ENCODE peak calls at places on chromosomes 11 and 22, in five cellular contexts. One of them, this sample, is unnamed.

GRCh38 chr22:21995660-21996059 is 13.1 kb upstream of the TOP3B start:
- DNase-seq in uterus: no peak
- DNase-seq in A673: no peak
- DNase-seq in adrenal gland: no peak
- DNase-seq in left ventricle myocardium inferior: no peak
- DNase-seq in this sample: no peak

GRCh38 chr11:119729581-119730346 is 764 bp upstream of the NECTIN1 start:
- DNase-seq in adrenal gland: peak
- DNase-seq in left ventricle myocardium inferior: peak
- DNase-seq in A673: peak
- DNase-seq in uterus: peak
- DNase-seq in this sample: no peak

GRCh38 chr11:132717824-132718223 is 814.5 kb downstream of the OPCML start:
- DNase-seq in left ventricle myocardium inferior: no peak
- DNase-seq in A673: no peak
- DNase-seq in uterus: no peak
- DNase-seq in adrenal gland: no peak
- DNase-seq in this sample: no peak

GRCh38 chr11:78822931-78823423 is 248.3 kb upstream of the NARS2 start:
- DNase-seq in A673: no peak
- DNase-seq in left ventricle myocardium inferior: peak
- DNase-seq in adrenal gland: no peak
- DNase-seq in uterus: no peak
- DNase-seq in this sample: no peak

GRCh38 chr11:116284930-116285329 is 487.9 kb downstream of the BUD13 start:
- DNase-seq in adrenal gland: no peak
- DNase-seq in uterus: no peak
- DNase-seq in left ventricle myocardium inferior: no peak
- DNase-seq in A673: no peak
- DNase-seq in this sample: no peak

GRCh38 chr11:8342821-8343681 is 79.4 kb upstream of the LMO1 start:
- DNase-seq in left ventricle myocardium inferior: no peak
- DNase-seq in A673: no peak
- DNase-seq in adrenal gland: no peak
- DNase-seq in uterus: no peak
- DNase-seq in this sample: no peak

GRCh38 chr11:69697489-69697843 is 6.4 kb downstream of the FGF19 start:
- DNase-seq in left ventricle myocardium inferior: no peak
- DNase-seq in uterus: no peak
- DNase-seq in adrenal gland: no peak
- DNase-seq in A673: no peak
- DNase-seq in this sample: no peak

GRCh38 chr11:90558328-90558865 is 335.5 kb upstream of the CHORDC1 start:
- DNase-seq in uterus: no peak
- DNase-seq in A673: no peak
- DNase-seq in adrenal gland: no peak
- DNase-seq in left ventricle myocardium inferior: no peak
- DNase-seq in this sample: no peak

GRCh38 chr11:8338138-8338537 is 74.5 kb upstream of the LMO1 start:
- DNase-seq in left ventricle myocardium inferior: peak
- DNase-seq in uterus: no peak
- DNase-seq in adrenal gland: peak
- DNase-seq in A673: peak
- DNase-seq in this sample: no peak

GRCh38 chr22:40764743-40765441 is 54.3 kb downstream of the SLC25A17 start:
- DNase-seq in left ventricle myocardium inferior: no peak
- DNase-seq in adrenal gland: no peak
- DNase-seq in uterus: no peak
- DNase-seq in A673: no peak
- DNase-seq in this sample: no peak

GRCh38 chr11:8683115-8683807 is 669 bp downstream of the RPL27A start:
- DNase-seq in A673: no peak
- DNase-seq in adrenal gland: no peak
- DNase-seq in uterus: no peak
- DNase-seq in left ventricle myocardium inferior: no peak
- DNase-seq in this sample: no peak

GRCh38 chr11:119419246-119419645 is 3.7 kb downstream of the THY1 start:
- DNase-seq in A673: no peak
- DNase-seq in left ventricle myocardium inferior: no peak
- DNase-seq in adrenal gland: no peak
- DNase-seq in uterus: no peak
- DNase-seq in this sample: no peak

GRCh38 chr11:27025312-27025955 is 15.2 kb upstream of the BBOX1 start:
- DNase-seq in adrenal gland: no peak
- DNase-seq in A673: no peak
- DNase-seq in left ventricle myocardium inferior: no peak
- DNase-seq in uterus: no peak
- DNase-seq in this sample: no peak

GRCh38 chr11:60118333-60118732 is 29.9 kb downstream of the MS4A2 start:
- DNase-seq in uterus: no peak
- DNase-seq in adrenal gland: no peak
- DNase-seq in A673: no peak
- DNase-seq in left ventricle myocardium inferior: no peak
- DNase-seq in this sample: no peak

GRCh38 chr22:41446057-41446501 is 522 bp downstream of the TOB2 start:
- DNase-seq in left ventricle myocardium inferior: peak
- DNase-seq in adrenal gland: peak
- DNase-seq in A673: peak
- DNase-seq in uterus: peak
- DNase-seq in this sample: no peak

GRCh38 chr11:61602775-61603569 is 22.1 kb upstream of the SYT7 start:
- DNase-seq in adrenal gland: no peak
- DNase-seq in A673: peak
- DNase-seq in uterus: peak
- DNase-seq in left ventricle myocardium inferior: peak
- DNase-seq in this sample: peak

GRCh38 chr11:8814923-8815240 is 96.1 kb upstream of the AKIP1 start:
- DNase-seq in left ventricle myocardium inferior: no peak
- DNase-seq in uterus: no peak
- DNase-seq in A673: no peak
- DNase-seq in adrenal gland: no peak
- DNase-seq in this sample: no peak

GRCh38 chr22:27512283-27512761 is 289.2 kb downstream of the MN1 start:
- DNase-seq in adrenal gland: peak
- DNase-seq in left ventricle myocardium inferior: peak
- DNase-seq in A673: no peak
- DNase-seq in uterus: peak
- DNase-seq in this sample: no peak

GRCh38 chr22:27507066-27507715 is 294.4 kb downstream of the MN1 start:
- DNase-seq in left ventricle myocardium inferior: no peak
- DNase-seq in A673: no peak
- DNase-seq in uterus: no peak
- DNase-seq in adrenal gland: no peak
- DNase-seq in this sample: no peak

GRCh38 chr22:27510024-27510423 is 291.5 kb downstream of the MN1 start:
- DNase-seq in adrenal gland: no peak
- DNase-seq in A673: no peak
- DNase-seq in left ventricle myocardium inferior: no peak
- DNase-seq in uterus: no peak
- DNase-seq in this sample: no peak

GRCh38 chr22:27507935-27508504 is 293.5 kb downstream of the MN1 start:
- DNase-seq in A673: no peak
- DNase-seq in uterus: no peak
- DNase-seq in adrenal gland: no peak
- DNase-seq in left ventricle myocardium inferior: no peak
- DNase-seq in this sample: no peak

DNA sequence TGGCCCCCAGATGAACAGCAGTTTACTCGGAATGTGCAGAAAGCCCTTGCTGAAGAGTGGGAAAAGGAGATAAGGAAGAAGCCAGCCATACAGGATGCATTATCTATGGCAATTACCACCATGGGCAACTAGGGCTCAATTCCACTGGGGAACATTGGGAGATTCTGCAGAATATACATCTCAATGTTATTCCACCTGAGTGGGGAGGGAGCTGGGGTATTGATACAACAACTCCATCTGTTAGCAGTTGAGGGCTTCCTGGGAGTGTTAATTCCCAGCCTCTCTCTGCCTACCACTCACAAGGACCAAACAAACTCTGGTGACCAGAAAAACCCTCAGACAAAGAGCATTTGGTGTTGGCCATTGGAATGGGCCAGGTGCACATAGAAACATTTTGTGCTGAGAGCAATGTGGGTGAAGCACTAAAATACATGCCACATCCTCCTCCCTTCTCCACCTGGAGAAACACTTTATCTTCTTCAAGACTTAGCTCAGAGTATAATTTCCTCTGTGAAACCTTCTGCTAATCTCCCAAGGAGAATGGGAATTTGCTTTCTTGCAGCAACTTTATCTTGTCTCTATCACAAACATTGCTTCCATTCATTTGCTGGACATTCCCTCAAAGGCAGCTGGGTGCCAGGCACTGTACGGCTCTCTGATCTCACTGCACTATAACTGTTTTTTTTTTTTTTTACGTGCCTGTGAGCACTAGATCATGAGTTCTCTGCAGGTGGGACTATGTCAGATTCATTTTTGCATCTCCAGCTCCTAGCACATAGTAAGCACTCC is 292.2 kb downstream of the MN1 start:
- DNase-seq in adrenal gland: no peak
- DNase-seq in A673: no peak
- DNase-seq in uterus: no peak
- DNase-seq in left ventricle myocardium inferior: no peak
- DNase-seq in this sample: no peak
- H3K4me3 ChIP-seq in adrenal gland: no peak
- H3K4me3 ChIP-seq in A673: no peak
- H3K4me3 ChIP-seq in uterus: no peak
- H3K4me3 ChIP-seq in left ventricle myocardium inferior: no peak
- H3K4me3 ChIP-seq in this sample: no peak

GRCh38 chr11:2902784-2903671 is 17.5 kb upstream of the CDKN1C start:
- DNase-seq in adrenal gland: no peak
- DNase-seq in A673: no peak
- DNase-seq in uterus: no peak
- DNase-seq in left ventricle myocardium inferior: no peak
- DNase-seq in this sample: no peak
- TF ChIP-seq CTCF in adrenal gland: no peak
- TF ChIP-seq CTCF in A673: no peak
- TF ChIP-seq CTCF in uterus: no peak
- TF ChIP-seq CTCF in left ventricle myocardium inferior: no peak
- TF ChIP-seq CTCF in this sample: no peak

GRCh38 chr22:48319321-48320047 is 1508.2 kb downstream of the BRD1 start:
- DNase-seq in A673: no peak
- DNase-seq in adrenal gland: no peak
- DNase-seq in left ventricle myocardium inferior: no peak
- DNase-seq in uterus: no peak
- DNase-seq in this sample: no peak

GRCh38 chr22:48321986-48322545 is 1505.6 kb downstream of the BRD1 start:
- DNase-seq in adrenal gland: no peak
- DNase-seq in left ventricle myocardium inferior: no peak
- DNase-seq in A673: no peak
- DNase-seq in uterus: no peak
- DNase-seq in this sample: no peak

GRCh38 chr22:48318575-48319320 is 1508.9 kb downstream of the BRD1 start:
- DNase-seq in adrenal gland: no peak
- DNase-seq in uterus: no peak
- DNase-seq in left ventricle myocardium inferior: no peak
- DNase-seq in A673: no peak
- DNase-seq in this sample: no peak

GRCh38 chr22:48320671-48321515 is 1506.8 kb downstream of the BRD1 start:
- DNase-seq in left ventricle myocardium inferior: no peak
- DNase-seq in uterus: no peak
- DNase-seq in A673: peak
- DNase-seq in adrenal gland: no peak
- DNase-seq in this sample: no peak

DNA sequence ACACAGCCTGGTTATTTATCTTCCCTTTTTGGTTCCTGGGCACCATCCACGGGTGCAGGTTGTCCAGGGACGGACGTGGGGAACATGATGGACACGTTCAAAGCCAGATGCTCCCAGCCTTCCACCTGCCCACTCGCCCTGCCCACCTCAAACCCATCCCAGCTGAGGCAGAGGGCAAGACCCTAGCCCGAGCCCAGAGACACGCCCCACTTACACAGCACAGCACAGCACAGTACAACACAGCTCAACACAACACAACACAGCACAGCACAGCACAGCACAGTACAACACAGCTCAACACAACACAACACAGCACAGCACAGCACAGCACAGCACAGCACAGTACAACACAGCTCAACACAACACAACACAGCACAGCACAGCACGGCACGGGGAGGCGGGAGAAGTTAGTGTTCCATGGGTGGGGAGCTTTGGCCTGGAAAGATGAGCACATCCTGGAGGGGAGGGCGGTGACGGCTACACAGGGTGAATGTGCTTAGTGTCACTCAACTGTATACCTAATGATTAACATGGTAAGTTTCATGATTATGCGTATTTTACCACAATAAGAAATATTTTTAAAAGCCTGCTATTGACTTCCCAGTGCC is 1507.5 kb downstream of the BRD1 start:
- DNase-seq in uterus: no peak
- DNase-seq in adrenal gland: no peak
- DNase-seq in A673: no peak
- DNase-seq in left ventricle myocardium inferior: no peak
- DNase-seq in this sample: no peak
- H3K4me3 ChIP-seq in uterus: no peak
- H3K4me3 ChIP-seq in adrenal gland: no peak
- H3K4me3 ChIP-seq in A673: no peak
- H3K4me3 ChIP-seq in left ventricle myocardium inferior: no peak
- H3K4me3 ChIP-seq in this sample: no peak

DNA sequence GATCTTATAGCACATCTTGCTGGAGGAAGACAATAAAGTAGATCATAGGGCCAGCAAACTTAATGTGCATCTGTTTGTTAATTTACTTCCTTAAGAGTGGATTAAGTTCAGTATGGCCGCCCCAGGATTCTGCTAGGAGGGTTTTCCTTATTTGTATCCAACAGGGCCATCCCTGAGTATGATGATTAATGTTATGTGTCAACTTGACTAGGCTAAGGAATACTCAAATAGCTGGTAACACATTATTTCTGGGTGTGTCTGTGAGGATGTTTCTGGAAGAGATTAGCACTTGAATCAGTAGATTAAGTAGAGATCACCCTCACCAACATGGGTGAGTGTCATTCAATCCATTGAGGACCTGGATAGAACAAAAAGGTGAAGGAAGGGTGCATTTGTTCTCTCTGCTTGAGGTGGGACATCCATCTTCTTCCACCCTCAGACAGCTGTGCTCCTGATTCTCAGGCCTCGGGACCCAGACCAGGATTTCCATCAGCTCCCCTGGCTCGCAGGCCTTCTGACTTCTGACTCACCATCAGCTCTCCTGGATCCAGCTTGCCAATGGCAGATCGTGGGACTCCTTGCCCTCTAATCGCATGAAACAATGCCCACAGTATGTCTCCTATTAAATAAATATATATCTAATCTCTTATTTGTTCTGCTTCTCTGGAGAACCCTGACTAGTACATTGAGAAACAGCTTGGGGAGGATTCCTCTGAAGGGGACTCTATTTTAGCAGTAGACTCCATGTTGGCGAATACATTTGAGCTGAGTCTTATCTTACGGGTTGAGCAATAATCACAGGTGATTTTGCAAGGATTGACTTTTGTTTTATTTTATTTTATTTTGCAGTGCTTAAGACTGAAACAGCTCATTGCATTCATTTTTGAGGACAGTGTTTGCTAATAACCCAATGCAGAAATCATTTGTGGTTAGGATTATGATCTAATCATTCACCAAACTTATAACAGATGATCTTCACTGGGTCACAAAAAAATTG is 9.0 kb upstream of the ZBTB44 start:
- DNase-seq in adrenal gland: no peak
- DNase-seq in A673: no peak
- DNase-seq in uterus: no peak
- DNase-seq in left ventricle myocardium inferior: no peak
- DNase-seq in this sample: peak
- TF ChIP-seq CTCF in adrenal gland: no peak
- TF ChIP-seq CTCF in A673: no peak
- TF ChIP-seq CTCF in uterus: no peak
- TF ChIP-seq CTCF in left ventricle myocardium inferior: no peak
- TF ChIP-seq CTCF in this sample: no peak

This sample was measured in retinal pigment epithelial cell.